ENCODE peak calls at places on chromosome 19, in four cellular contexts. A is heart right ventricle, Q is EL, R is T-cell. K is an unnamed sample.

GRCh38 chr19:14061081-14061749 is 661 bp downstream of the PALM3 start:
- DNase-seq in A (no peak), R (no peak), Q (no peak), K (no peak)

GRCh38 chr19:6720369-6721112 is at the start of gene C3:
- DNase-seq in A (no peak), R (no peak), Q (peak), K (peak)

GRCh38 chr19:956747-957451 is 27.2 kb upstream of the WDR18 start:
- DNase-seq in A (no peak), Q (peak), R (no peak), K (peak)

GRCh38 chr19:38743394-38744297 is 628 bp downstream of the CAPN12 start:
- DNase-seq in Q (no peak), A (no peak), R (no peak), K (no peak)

GRCh38 chr19:44848036-44848804 is 2.1 kb downstream of the NECTIN2 start:
- DNase-seq in Q (peak), R (no peak), A (peak), K (peak)

GRCh38 chr19:6725513-6726231 is 5.2 kb upstream of the C3 start:
- DNase-seq in R (no peak), Q (no peak), A (no peak), K (no peak)

GRCh38 chr19:14048439-14049153 is 13.3 kb downstream of the PALM3 start:
- DNase-seq in R (peak), Q (peak), A (peak), K (no peak)

GRCh38 chr19:55809381-55810058 is 22.3 kb downstream of the NLRP11 start:
- DNase-seq in R (no peak), Q (peak), A (peak), K (peak)

GRCh38 chr19:45444318-45445041 is 20.8 kb upstream of the ERCC1 start:
- DNase-seq in R (peak), Q (peak), A (peak), K (peak)

GRCh38 chr19:48844472-48844871 is 8.2 kb upstream of the HSD17B14 start:
- DNase-seq in Q (peak), R (no peak), A (no peak), K (peak)

GRCh38 chr19:45514376-45515051 is 7.2 kb downstream of the VASP start:
- DNase-seq in A (no peak), R (no peak), Q (no peak), K (no peak)

GRCh38 chr19:16224266-16225045 is 26.7 kb downstream of the AP1M1 start:
- DNase-seq in R (no peak), A (no peak), Q (no peak), K (no peak)

GRCh38 chr19:55289117-55289796 is 5.5 kb downstream of the BRSK1 start:
- DNase-seq in R (no peak), A (no peak), Q (no peak), K (no peak)

GRCh38 chr19:547836-548720 is 4.2 kb downstream of the GZMM start:
- DNase-seq in R (no peak), Q (no peak), A (no peak), K (no peak)

GRCh38 chr19:30391554-30392551 is 19.7 kb downstream of the ZNF536 start:
- DNase-seq in R (no peak), A (no peak), Q (no peak), K (no peak)

GRCh38 chr19:49400034-49400433 is 12.0 kb downstream of the KASH5 start:
- DNase-seq in Q (peak), A (no peak), R (no peak), K (peak)

GRCh38 chr19:45780146-45780447 is 2.2 kb downstream of the DMPK start:
- DNase-seq in Q (no peak), A (no peak), R (no peak), K (no peak)